ENCODE peak calls at places on chromosome 11, in five cellular contexts. S, X, J, I and B are unnamed samples.

GRCh38 chr11:74681686-74682651 is 49.3 kb downstream of the CHRDL2 start:
- DNase-seq in S (no peak), I (no peak), J (no peak), X (no peak), B (no peak)

GRCh38 chr11:122486793-122487495 is 168.6 kb upstream of the UBASH3B start:
- DNase-seq in X (no peak), I (peak; percentile 6), S (no peak), J (peak; percentile 65), B (no peak)

GRCh38 chr11:65485820-65486219 is 13.0 kb upstream of the MALAT1 start:
- DNase-seq in I (no peak), X (no peak), S (no peak), J (peak; percentile 13), B (no peak)

GRCh38 chr11:64094463-64095223 is 58.9 kb downstream of the FLRT1 start:
- DNase-seq in I (peak; percentile 76), J (no peak), S (no peak), X (no peak), B (no peak)

GRCh38 chr11:27991731-27992130 is 116.2 kb downstream of the KIF18A start:
- DNase-seq in J (no peak), S (no peak), I (no peak), X (no peak), B (no peak)

GRCh38 chr11:31810779-31811647 is at the start of gene PAX6:
- DNase-seq in I (peak; percentile 21), S (peak; percentile 90), X (no peak), J (peak; percentile 89), B (peak; percentile 80)

GRCh38 chr11:8229299-8230177 is 34.1 kb downstream of the LMO1 start:
- DNase-seq in J (no peak), S (no peak), X (no peak), I (no peak), B (no peak)

GRCh38 chr11:23404225-23405160 is 544.2 kb upstream of the CCDC179 start:
- DNase-seq in X (no peak), I (no peak), S (no peak), J (no peak), B (no peak)

GRCh38 chr11:30987819-30988218 is 381.7 kb downstream of the DCDC1 start:
- DNase-seq in I (no peak), S (no peak), J (no peak), X (no peak), B (no peak)

GRCh38 chr11:111745719-111746504 is 20.3 kb downstream of the PPP2R1B start:
- DNase-seq in S (no peak), I (no peak), J (no peak), X (no peak), B (no peak)

GRCh38 chr11:74504100-74504691 is 10.7 kb upstream of the LIPT2 start:
- DNase-seq in J (no peak), S (no peak), X (no peak), I (no peak), B (no peak)

GRCh38 chr11:134640971-134641968 is 229.2 kb upstream of the B3GAT1 start:
- DNase-seq in X (no peak), S (no peak), I (no peak), J (no peak), B (no peak)

GRCh38 chr11:353315-353857 is 15.9 kb upstream of the B4GALNT4 start:
- DNase-seq in J (peak; percentile 58), X (peak; percentile 62), I (no peak), S (no peak), B (no peak)

GRCh38 chr11:12859872-12860657 is 149.1 kb upstream of the RASSF10 start:
- DNase-seq in I (no peak), J (no peak), X (no peak), S (no peak), B (no peak)

GRCh38 chr11:124644426-124645280 is 22.0 kb downstream of the TBRG1 start:
- DNase-seq in I (peak; percentile 50), J (peak; percentile 89), X (no peak), S (peak; percentile 77), B (no peak)

GRCh38 chr11:92769125-92769524 is 200.3 kb upstream of the MTNR1B start:
- DNase-seq in I (no peak), S (no peak), J (no peak), X (no peak), B (no peak)

GRCh38 chr11:65078786-65079342 is 5.0 kb downstream of the CDCA5 start:
- DNase-seq in X (no peak), S (no peak), J (no peak), I (no peak), B (no peak)

GRCh38 chr11:59206635-59207034 is 6.1 kb downstream of the MPEG1 start:
- DNase-seq in S (peak; percentile 32), X (no peak), J (peak; percentile 73), I (peak; percentile 21), B (no peak)

GRCh38 chr11:47595029-47595428 is 818 bp upstream of the C1QTNF4 start:
- DNase-seq in I (no peak), J (no peak), S (no peak), X (no peak), B (no peak)

GRCh38 chr11:73951797-73952196 is 971 bp downstream of the DNAJB13 start:
- DNase-seq in I (no peak), S (no peak), J (no peak), X (no peak), B (no peak)

GRCh38 chr11:67400942-67401494 is 640 bp downstream of the PPP1CA start:
- DNase-seq in S (no peak), X (no peak), I (no peak), J (no peak), B (no peak)

GRCh38 chr11:74696932-74697687 is 34.1 kb downstream of the CHRDL2 start:
- DNase-seq in S (no peak), X (peak; percentile 60), J (peak; percentile 73), I (no peak), B (no peak)

GRCh38 chr11:123304828-123305530 is 109.9 kb upstream of the CLMP start:
- DNase-seq in I (no peak), J (peak; percentile 45), X (no peak), S (no peak), B (peak; percentile 45)

GRCh38 chr11:121071456-121072236 is 29.4 kb upstream of the TECTA start:
- DNase-seq in I (no peak), J (peak; percentile 56), S (peak; percentile 60), X (no peak), B (no peak)
- H3K36me3 ChIP-seq in I (peaks cover 3% of the 10 kb centered on the region), J (peaks cover 3% of the 10 kb centered on the region), S (no peaks in the 10 kb centered on the region), X (no peaks in the 10 kb centered on the region), B (peaks cover 6% of the 10 kb centered on the region)

DNA sequence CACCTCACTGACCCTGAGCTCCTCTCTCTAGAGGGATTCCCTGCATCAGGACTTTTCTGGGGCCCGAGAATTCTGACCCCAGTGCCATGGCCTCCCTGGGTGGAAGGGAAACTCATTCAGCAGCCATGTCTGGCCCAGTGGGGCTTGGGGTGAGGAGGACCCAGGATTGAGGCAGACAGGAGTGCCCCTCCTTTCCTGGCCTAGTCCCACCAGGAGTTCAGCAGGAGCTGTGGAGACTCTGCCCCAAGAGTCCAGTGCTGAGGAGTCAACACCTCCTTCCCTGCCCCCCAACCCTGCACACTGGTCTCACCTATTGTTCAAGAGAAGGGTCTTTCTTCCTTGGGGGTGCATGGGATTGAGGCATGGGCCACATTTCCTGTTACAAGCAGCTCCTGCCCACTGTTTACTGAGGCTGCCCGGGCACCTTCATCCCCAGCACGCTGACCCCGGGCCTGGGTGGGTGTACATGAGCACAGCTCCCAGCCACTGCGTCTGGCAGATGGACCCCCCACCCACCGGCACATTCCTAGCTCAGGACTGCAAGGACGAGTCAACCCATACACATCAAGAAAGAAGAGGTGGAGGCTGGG is 33.9 kb downstream of the ALX4 start:
- DNase-seq in X (no peak), I (no peak), J (no peak), S (no peak), B (no peak)
- H3K36me3 ChIP-seq in X (no peaks in the 10 kb centered on the region), I (no peaks in the 10 kb centered on the region), J (no peaks in the 10 kb centered on the region), S (no peaks in the 10 kb centered on the region), B (peaks cover 65% of the 10 kb centered on the region)

GRCh38 chr11:71461696-71462095 is 8.7 kb downstream of the NADSYN1 start:
- DNase-seq in S (no peak), I (no peak), J (no peak), X (no peak), B (no peak)

GRCh38 chr11:71459767-71460320 is 6.8 kb downstream of the NADSYN1 start:
- DNase-seq in J (no peak), I (no peak), X (no peak), S (no peak), B (no peak)

GRCh38 chr11:71458146-71459070 is 5.4 kb downstream of the NADSYN1 start:
- DNase-seq in I (no peak), S (no peak), J (no peak), X (no peak), B (no peak)

GRCh38 chr11:71456831-71457230 is 3.8 kb downstream of the NADSYN1 start:
- DNase-seq in X (no peak), I (no peak), S (no peak), J (no peak), B (no peak)

DNA sequence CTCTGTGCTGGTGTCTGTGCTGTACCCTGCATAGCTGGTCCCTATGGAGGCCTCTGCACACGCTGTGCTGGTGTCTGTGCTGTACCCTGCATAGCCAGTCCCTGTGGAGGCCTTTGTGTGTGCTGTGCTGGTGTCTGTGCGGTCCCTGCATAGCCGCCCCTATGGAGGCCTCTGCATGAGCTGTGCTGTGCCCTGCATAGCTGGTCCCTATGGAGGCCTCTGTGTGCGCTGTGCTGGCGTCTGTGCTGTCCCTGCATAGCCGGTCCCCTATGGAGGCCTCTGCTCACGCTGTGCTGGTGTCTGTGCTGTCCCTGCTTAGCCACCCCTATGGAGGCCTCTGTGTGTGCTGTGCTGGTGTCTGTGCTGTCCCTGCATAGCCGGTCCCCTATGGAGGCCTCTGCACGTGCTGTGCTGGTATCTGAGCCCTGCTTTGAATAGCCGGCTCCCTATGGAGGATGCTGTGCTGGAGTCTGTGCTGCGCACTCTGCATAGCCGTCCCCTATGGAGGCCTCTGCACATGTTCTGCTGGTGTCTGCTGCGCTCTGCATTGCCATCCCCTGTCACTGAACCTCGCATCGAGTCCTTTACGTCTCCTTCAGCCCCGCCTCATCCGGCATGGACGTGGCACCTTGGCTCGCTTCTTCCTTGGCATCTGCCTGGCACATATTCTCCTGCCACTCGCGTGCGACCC is 6.2 kb downstream of the NADSYN1 start:
- DNase-seq in J (no peak), X (no peak), I (no peak), S (no peak), B (no peak)
- H3K36me3 ChIP-seq in J (peaks cover 13% of the 10 kb centered on the region), X (peaks cover 48% of the 10 kb centered on the region), I (peaks cover 30% of the 10 kb centered on the region), S (peaks cover 46% of the 10 kb centered on the region), B (peaks cover 26% of the 10 kb centered on the region)

GRCh38 chr11:109086931-109087330 is 335.1 kb upstream of the C11orf87 start:
- DNase-seq in J (no peak), I (no peak), S (no peak), X (no peak), B (no peak)

GRCh38 chr11:109089144-109089543 is 332.8 kb upstream of the C11orf87 start:
- DNase-seq in X (no peak), S (no peak), J (peak; percentile 6), I (no peak), B (no peak)

GRCh38 chr11:109085708-109086373 is 336.1 kb upstream of the C11orf87 start:
- DNase-seq in S (no peak), X (no peak), I (no peak), J (no peak), B (no peak)

GRCh38 chr11:109088061-109088460 is 333.9 kb upstream of the C11orf87 start:
- DNase-seq in I (no peak), J (no peak), X (no peak), S (no peak), B (no peak)
- H3K36me3 ChIP-seq in I (no peaks in the 10 kb centered on the region), J (no peaks in the 10 kb centered on the region), X (no peaks in the 10 kb centered on the region), S (no peaks in the 10 kb centered on the region), B (no peaks in the 10 kb centered on the region)

GRCh38 chr11:103157542-103157941 is 48.3 kb downstream of the DYNC2H1 start:
- DNase-seq in I (no peak), S (no peak), J (no peak), X (no peak), B (no peak)
- H3K36me3 ChIP-seq in I (no peaks in the 10 kb centered on the region), S (no peaks in the 10 kb centered on the region), J (no peaks in the 10 kb centered on the region), X (no peaks in the 10 kb centered on the region), B (peaks cover 51% of the 10 kb centered on the region)